ENCODE peak calls at places on chromosomes 2 and 18, in eight cellular contexts. U is brain microvascular endothelial cell, F is ACHN, E is MCF 10A, J is NCI-H774, P is Karpas-422, R is amniotic stem cell, V is hepatocyte. O is an unnamed sample.

GRCh38 chr2:7377861-7378569 is 460.8 kb downstream of the RNF144A start:
- DNase-seq in U (no peak), F (no peak), E (peak), J (no peak), P (no peak), R (no peak), V (peak), O (no peak)

GRCh38 chr2:1143129-1143528 is 192.5 kb downstream of the SNTG2 start:
- DNase-seq in U (no peak), F (no peak), E (no peak), J (no peak), P (no peak), R (no peak), V (no peak), O (no peak)

GRCh38 chr2:236045264-236046235 is 122.6 kb downstream of the GBX2 start:
- DNase-seq in U (no peak), F (no peak), E (peak), J (no peak), P (no peak), R (no peak), V (peak), O (no peak)

GRCh38 chr2:15828576-15828975 is 111.8 kb upstream of the MYCN start:
- DNase-seq in U (no peak), F (no peak), E (no peak), J (no peak), P (no peak), R (no peak), V (no peak), O (no peak)

GRCh38 chr18:3544537-3544936 is 94.6 kb downstream of the TGIF1 start:
- DNase-seq in U (no peak), F (no peak), E (no peak), J (no peak), P (no peak), R (no peak), V (no peak), O (no peak)

GRCh38 chr2:18440141-18440605 is 120.3 kb downstream of the RDH14 start:
- DNase-seq in U (no peak), F (no peak), E (no peak), J (no peak), P (no peak), R (no peak), V (no peak), O (no peak)

GRCh38 chr2:237280235-237280634 is 133.7 kb downstream of the COL6A3 start:
- DNase-seq in U (peak), F (no peak), E (peak), J (no peak), P (no peak), R (peak), V (peak), O (no peak)

GRCh38 chr18:31603335-31603734 is 11.7 kb downstream of the TTR start:
- DNase-seq in U (no peak), F (peak), E (peak), J (no peak), P (no peak), R (no peak), V (no peak), O (no peak)

GRCh38 chr2:84939426-84940087 is 31.4 kb upstream of the KCMF1 start:
- DNase-seq in U (no peak), F (no peak), E (no peak), J (no peak), P (peak), R (no peak), V (no peak), O (no peak)